ENCODE peak calls at places on chromosomes 13 and 19, in four cellular contexts. U is natural killer cell, I is DND-41, P is HT1080. C is an unnamed sample.

GRCh38 chr13:108304170-108305068 is 34.9 kb downstream of the TNFSF13B start:
- DNase-seq in P (no peak), U (no peak), I (no peak), C (no peak)

GRCh38 chr19:16898306-16899015 is 9.7 kb downstream of the F2RL3 start:
- DNase-seq in P (no peak), U (no peak), I (no peak), C (peak; percentile 13)

GRCh38 chr19:58355215-58355796 is 2.0 kb upstream of the A1BG start:
- DNase-seq in P (no peak), U (no peak), I (no peak), C (no peak)

GRCh38 chr13:79767126-79767525 is 286.2 kb downstream of the NDFIP2 start:
- DNase-seq in P (no peak), U (no peak), I (no peak), C (no peak)

GRCh38 chr19:12834418-12834943 is at the start of gene RTBDN:
- DNase-seq in U (no peak), I (no peak), P (no peak), C (no peak)

GRCh38 chr13:78680064-78680463 is 21.1 kb upstream of the OBI1 start:
- DNase-seq in I (no peak), U (no peak), P (no peak), C (no peak)

GRCh38 chr13:73702419-73703071 is 431.7 kb downstream of the KLF12 start:
- DNase-seq in U (no peak), P (no peak), I (no peak), C (no peak)

GRCh38 chr13:69101841-69102240 is 1005.8 kb upstream of the ATXN8OS start:
- DNase-seq in U (no peak), P (no peak), I (no peak), C (no peak)

GRCh38 chr19:56071151-56071550 is 49.9 kb downstream of the ZNF787 start:
- DNase-seq in P (peak; percentile 7), I (no peak), U (no peak), C (no peak)

GRCh38 chr19:15173746-15174404 is 26.9 kb downstream of the NOTCH3 start:
- DNase-seq in P (peak; percentile 27), I (no peak), U (no peak), C (no peak)

GRCh38 chr13:93614776-93615175 is 388.2 kb downstream of the GPC6 start:
- DNase-seq in U (no peak), I (no peak), P (no peak), C (no peak)

GRCh38 chr19:43425567-43426392 is 11.1 kb downstream of the TEX101 start:
- DNase-seq in U (no peak), I (no peak), P (no peak), C (no peak)

GRCh38 chr19:7669641-7670040 is 792 bp downstream of the RETN start:
- DNase-seq in I (no peak), P (no peak), U (no peak), C (no peak)

GRCh38 chr19:50831026-50831396 is 2.4 kb downstream of the KLK15 start:
- DNase-seq in I (no peak), P (no peak), U (no peak), C (no peak)

GRCh38 chr19:16325161-16325527 is 518 bp downstream of the KLF2 start:
- DNase-seq in I (no peak), P (no peak), U (peak; percentile 67), C (no peak)

GRCh38 chr13:30577381-30577780 is 40.3 kb upstream of the USPL1 start:
- DNase-seq in U (peak; percentile 45), I (peak; percentile 69), P (peak; percentile 96), C (peak; percentile 93)

GRCh38 chr13:101121608-101122007 is 294.7 kb downstream of the NALCN start:
- DNase-seq in I (no peak), P (no peak), U (no peak), C (no peak)